ENCODE peak calls at places on chromosomes 5 and 9, in nine cellular contexts. Z is A172; N is memory B cell; A is ACHN; G is BJ; Q is stimulated activated CD4-positive, alpha-beta T cell treated with anti-CD3 and anti-CD28 coated beads, TNF-alpha, amount 100 ng/mL, for 24 hours; P is germinal center; J is cardiac fibroblast; R is cardiac muscle cell. W is an unnamed sample.

GRCh38 chr5:108101816-108102215 is 280.1 kb downstream of the FBXL17 start:
- DNase-seq in Z (no peak), N (no peak), A (no peak), G (no peak), Q (no peak), P (no peak), J (no peak), R (no peak), W (no peak)

GRCh38 chr5:36606437-36607113 is at the start of gene SLC1A3:
- DNase-seq in Z (peak; percentile 44), N (peak; percentile 7), A (peak; percentile 37), G (peak; percentile 31), Q (peak; percentile 48), P (no peak), J (peak; percentile 74), R (peak; percentile 73), W (peak; percentile 50)

GRCh38 chr5:179833056-179833708 is 12.5 kb downstream of the SQSTM1 start:
- DNase-seq in Z (no peak), N (no peak), A (no peak), G (no peak), Q (no peak), P (no peak), J (no peak), R (no peak), W (no peak)

GRCh38 chr9:3502560-3503398 is 23.0 kb downstream of the RFX3 start:
- DNase-seq in Z (no peak), N (no peak), A (peak; percentile 45), G (no peak), Q (no peak), P (no peak), J (peak; percentile 60), R (no peak), W (no peak)

GRCh38 chr5:35671516-35671915 is 53.9 kb downstream of the SPEF2 start:
- DNase-seq in Z (no peak), N (no peak), A (no peak), G (no peak), Q (no peak), P (no peak), J (no peak), R (no peak), W (no peak)

GRCh38 chr5:180141068-180141660 is 67.8 kb downstream of the RASGEF1C start:
- DNase-seq in Z (no peak), N (no peak), A (no peak), G (no peak), Q (no peak), P (no peak), J (no peak), R (no peak), W (no peak)

GRCh38 chr9:15205632-15206243 is 101.3 kb downstream of the TTC39B start:
- DNase-seq in Z (no peak), N (no peak), A (no peak), G (no peak), Q (no peak), P (no peak), J (peak; percentile 12), R (no peak), W (no peak)

GRCh38 chr9:129435272-129435671 is 185.6 kb downstream of the C9orf50 start:
- DNase-seq in Z (no peak), N (no peak), A (no peak), G (no peak), Q (no peak), P (no peak), J (no peak), R (no peak), W (no peak)

GRCh38 chr5:41115281-41115680 is 44.1 kb upstream of the MROH2B start:
- DNase-seq in Z (peak; percentile 8), N (no peak), A (no peak), G (peak; percentile 74), Q (no peak), P (no peak), J (peak; percentile 88), R (no peak), W (no peak)

GRCh38 chr5:16600949-16601348 is 15.8 kb downstream of the RETREG1 start:
- DNase-seq in Z (no peak), N (no peak), A (no peak), G (no peak), Q (no peak), P (no peak), J (peak; percentile 36), R (no peak), W (no peak)

GRCh38 chr9:36118706-36119105 is 17.8 kb upstream of the GLIPR2 start:
- DNase-seq in Z (no peak), N (no peak), A (no peak), G (no peak), Q (no peak), P (no peak), J (no peak), R (no peak), W (no peak)

GRCh38 chr5:133681896-133682295 is 69.6 kb upstream of the FSTL4 start:
- DNase-seq in Z (no peak), N (no peak), A (no peak), G (no peak), Q (no peak), P (no peak), J (no peak), R (no peak), W (no peak)

GRCh38 chr5:99176186-99176585 is 247.4 kb upstream of the CHD1 start:
- DNase-seq in Z (peak; percentile 15), N (no peak), A (no peak), G (no peak), Q (no peak), P (no peak), J (no peak), R (no peak), W (no peak)

GRCh38 chr5:52947851-52948250 is 41.3 kb upstream of the ITGA2 start:
- DNase-seq in Z (no peak), N (no peak), A (no peak), G (no peak), Q (no peak), P (no peak), J (peak; percentile 67), R (no peak), W (no peak)

GRCh38 chr9:85151247-85151646 is 481.7 kb downstream of the NTRK2 start:
- DNase-seq in Z (no peak), N (no peak), A (no peak), G (no peak), Q (no peak), P (no peak), J (no peak), R (no peak), W (no peak)

GRCh38 chr9:2087500-2088313 is 72.6 kb downstream of the SMARCA2 start:
- DNase-seq in Z (peak; percentile 48), N (peak; percentile 37), A (peak; percentile 64), G (no peak), Q (no peak), P (peak; percentile 66), J (peak; percentile 70), R (peak; percentile 36), W (peak; percentile 16)

GRCh38 chr9:128819716-128820664 is 1.7 kb downstream of the ENDOG start:
- DNase-seq in Z (no peak), N (no peak), A (no peak), G (no peak), Q (no peak), P (no peak), J (peak; percentile 57), R (peak; percentile 22), W (no peak)

GRCh38 chr5:125032286-125032685 is 285.8 kb upstream of the ZNF608 start:
- DNase-seq in Z (peak; percentile 9), N (no peak), A (no peak), G (no peak), Q (no peak), P (no peak), J (no peak), R (no peak), W (no peak)

GRCh38 chr5:120926471-120926870 is 462.4 kb downstream of the PRR16 start:
- DNase-seq in Z (no peak), N (no peak), A (no peak), G (no peak), Q (no peak), P (no peak), J (no peak), R (no peak), W (no peak)

GRCh38 chr5:32753051-32753450 is 41.9 kb downstream of the NPR3 start:
- DNase-seq in Z (no peak), N (no peak), A (no peak), G (peak; percentile 33), Q (no peak), P (no peak), J (peak; percentile 73), R (no peak), W (no peak)

GRCh38 chr5:113336975-113337374 is 97.8 kb downstream of the TSSK1B start:
- DNase-seq in Z (peak; percentile 63), N (no peak), A (peak; percentile 62), G (no peak), Q (no peak), P (no peak), J (peak; percentile 87), R (peak; percentile 67), W (peak; percentile 32)

GRCh38 chr5:7776442-7776841 is 74.5 kb downstream of the CFAP90 start:
- DNase-seq in Z (no peak), N (no peak), A (no peak), G (no peak), Q (no peak), P (no peak), J (no peak), R (no peak), W (no peak)

GRCh38 chr9:133004091-133005072 is 25.9 kb downstream of the GFI1B start:
- DNase-seq in Z (no peak), N (no peak), A (no peak), G (no peak), Q (no peak), P (no peak), J (no peak), R (peak; percentile 21), W (no peak)

GRCh38 chr9:94881023-94881422 is 154.5 kb downstream of the AOPEP start:
- DNase-seq in Z (no peak), N (no peak), A (no peak), G (peak; percentile 54), Q (no peak), P (no peak), J (no peak), R (no peak), W (no peak)

GRCh38 chr5:136811551-136811950 is 446.2 kb upstream of the TRPC7 start:
- DNase-seq in Z (peak; percentile 91), N (no peak), A (peak; percentile 59), G (peak; percentile 63), Q (no peak), P (no peak), J (peak; percentile 82), R (no peak), W (no peak)

GRCh38 chr5:118793652-118794051 is 194.7 kb downstream of the DTWD2 start:
- DNase-seq in Z (no peak), N (no peak), A (no peak), G (no peak), Q (no peak), P (no peak), J (no peak), R (no peak), W (no peak)

GRCh38 chr5:55454282-55454681 is 80.5 kb downstream of the PLPP1 start:
- DNase-seq in Z (no peak), N (no peak), A (no peak), G (no peak), Q (no peak), P (no peak), J (peak; percentile 42), R (no peak), W (no peak)

GRCh38 chr5:106894964-106895363 is 775.8 kb downstream of the EFNA5 start:
- DNase-seq in Z (no peak), N (no peak), A (no peak), G (no peak), Q (no peak), P (no peak), J (peak; percentile 61), R (no peak), W (no peak)

GRCh38 chr5:111772456-111772855 is 15.5 kb upstream of the NREP start:
- DNase-seq in Z (no peak), N (no peak), A (no peak), G (no peak), Q (no peak), P (no peak), J (no peak), R (no peak), W (no peak)

GRCh38 chr5:131068893-131069643 is 96.0 kb downstream of the HINT1 start:
- DNase-seq in Z (no peak), N (no peak), A (no peak), G (no peak), Q (peak; percentile 36), P (peak; percentile 14), J (no peak), R (peak; percentile 55), W (no peak)

GRCh38 chr5:56384186-56384585 is 151.1 kb upstream of the ANKRD55 start:
- DNase-seq in Z (no peak), N (no peak), A (no peak), G (no peak), Q (no peak), P (no peak), J (peak; percentile 33), R (no peak), W (no peak)

W was measured in HuH-7.